ENCODE peak calls at places on chromosomes 16 and 17, in ten cellular contexts. R is AG04450; Z is CD8-positive, alpha-beta T cell; B is cardiac muscle cell; U is GM23248; E is transverse colon; N is left ventricle myocardium inferior; A is SJSA1; S is heart right ventricle; H is fibroblast of lung. G is an unnamed sample. For H3K9me3 and H3K27me3, the result is how much of the 10 kb centered on the place peaks cover.

GRCh38 chr17:3828151-3828851 is 17.7 kb downstream of the NCBP3 start:
- DNase-seq in R (peak), Z (no peak), B (no peak), U (no peak), E (no peak), N (no peak), A (peak), S (no peak), H (peak), G (peak)

GRCh38 chr17:82938486-82939212 is 98.8 kb upstream of the ZNF750 start:
- DNase-seq in R (no peak), Z (no peak), B (no peak), U (no peak), E (no peak), N (peak), A (no peak), S (no peak), H (no peak), G (no peak)

GRCh38 chr17:31510273-31511175 is 119.0 kb downstream of the RAB11FIP4 start:
- DNase-seq in R (no peak), Z (peak), B (no peak), U (peak), E (no peak), N (peak), A (no peak), S (peak), H (no peak), G (peak)

GRCh38 chr17:68382582-68383085 is 74.7 kb downstream of the WIPI1 start:
- DNase-seq in R (no peak), Z (no peak), B (no peak), U (peak), E (no peak), N (no peak), A (peak), S (no peak), H (no peak), G (no peak)

GRCh38 chr17:6575596-6575988 is 19.2 kb upstream of the PITPNM3 start:
- DNase-seq in R (no peak), Z (no peak), B (no peak), U (peak), E (no peak), N (no peak), A (no peak), S (no peak), H (no peak), G (no peak)

GRCh38 chr16:49700928-49701685 is 154.8 kb downstream of the ZNF423 start:
- DNase-seq in R (no peak), Z (no peak), B (peak), U (no peak), E (no peak), N (no peak), A (no peak), S (no peak), H (peak), G (no peak)

GRCh38 chr17:73952136-73952497 is 251.4 kb upstream of the RPL38 start:
- DNase-seq in R (no peak), Z (no peak), B (peak), U (no peak), E (no peak), N (no peak), A (no peak), S (no peak), H (no peak), G (no peak)

GRCh38 chr16:842061-842476 is 41.5 kb upstream of the GNG13 start:
- DNase-seq in R (no peak), Z (no peak), B (no peak), U (peak), E (no peak), N (no peak), A (no peak), S (no peak), H (no peak), G (no peak)

GRCh38 chr16:25501530-25502255 is 190.1 kb upstream of the HS3ST4 start:
- DNase-seq in R (no peak), Z (no peak), B (no peak), U (no peak), E (no peak), N (no peak), A (no peak), S (no peak), H (no peak), G (no peak)

GRCh38 chr16:72847187-72848044 is 200.5 kb downstream of the ZFHX3 start:
- DNase-seq in R (no peak), Z (no peak), B (peak), U (peak), E (no peak), N (no peak), A (peak), S (no peak), H (peak), G (no peak)

GRCh38 chr16:73054131-73054496 is 6.2 kb upstream of the ZFHX3 start:
- DNase-seq in R (no peak), Z (no peak), B (peak), U (no peak), E (no peak), N (no peak), A (peak), S (no peak), H (no peak), G (no peak)

GRCh38 chr16:84608281-84608680 is 9.6 kb downstream of the COTL1 start:
- DNase-seq in R (no peak), Z (no peak), B (no peak), U (no peak), E (no peak), N (no peak), A (no peak), S (no peak), H (no peak), G (no peak)

GRCh38 chr17:43104665-43105064 is 20.5 kb downstream of the BRCA1 start:
- DNase-seq in R (no peak), Z (no peak), B (peak), U (no peak), E (no peak), N (no peak), A (no peak), S (no peak), H (no peak), G (no peak)

GRCh38 chr16:27867122-27868110 is 196.1 kb downstream of the GSG1L start:
- DNase-seq in R (peak), Z (no peak), B (peak), U (peak), E (peak), N (peak), A (peak), S (peak), H (peak), G (peak)

GRCh38 chr16:58614212-58614611 is 15.4 kb downstream of the CNOT1 start:
- DNase-seq in R (no peak), Z (no peak), B (peak), U (peak), E (no peak), N (no peak), A (no peak), S (no peak), H (peak), G (peak)

GRCh38 chr17:59149841-59150511 is 5.0 kb downstream of the SKA2 start:
- DNase-seq in R (no peak), Z (no peak), B (no peak), U (no peak), E (no peak), N (no peak), A (no peak), S (no peak), H (no peak), G (no peak)

DNA sequence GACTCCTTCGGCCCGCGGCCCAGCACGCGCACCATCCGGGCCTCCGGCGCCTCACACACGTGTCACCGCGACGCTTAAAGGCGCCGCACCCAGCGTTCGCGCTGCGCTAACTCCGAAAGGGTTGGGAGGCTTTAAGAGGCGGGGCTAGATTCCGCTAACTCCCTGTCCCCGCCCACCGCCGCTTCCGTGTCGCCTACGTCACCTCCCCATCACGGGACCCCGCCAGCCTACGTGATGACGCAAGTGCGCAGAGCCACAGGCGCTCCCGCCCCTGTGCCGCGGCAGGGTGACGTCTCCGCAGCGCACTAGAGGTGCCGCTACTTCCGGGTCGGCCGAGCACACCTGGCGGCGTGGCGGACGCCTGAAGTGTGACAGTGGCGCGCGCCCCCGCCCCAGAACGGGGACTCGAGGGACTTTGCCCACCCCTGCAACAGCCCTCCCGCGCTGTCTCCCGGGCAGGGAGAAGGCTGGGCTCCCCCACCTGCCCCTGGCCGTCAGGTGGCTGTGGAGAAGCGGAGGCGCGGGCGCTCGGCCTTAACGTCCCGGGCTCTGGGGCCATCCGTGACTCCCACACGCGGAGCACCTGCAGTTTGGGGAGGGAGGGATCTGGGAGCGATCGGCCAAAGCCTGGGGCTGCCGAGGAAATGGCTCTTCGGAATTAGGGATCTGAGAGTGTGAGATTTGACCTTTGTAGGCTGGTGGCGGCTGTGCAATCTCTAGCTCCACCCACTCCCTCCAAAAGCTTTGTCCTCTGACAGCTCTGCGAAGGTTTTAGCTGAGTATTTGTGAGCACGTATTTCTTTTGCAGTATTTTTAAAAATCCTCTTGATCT is at the start of gene USP36:
- DNase-seq in R (peak), Z (peak), B (peak), U (peak), E (peak), N (peak), A (peak), S (peak), H (peak), G (peak)
- H3K4me3 ChIP-seq in R (peak), Z (peak), B (peak), U (peak), E (peak), N (peak), A (peak), S (peak), H (peak), G (peak)

DNA sequence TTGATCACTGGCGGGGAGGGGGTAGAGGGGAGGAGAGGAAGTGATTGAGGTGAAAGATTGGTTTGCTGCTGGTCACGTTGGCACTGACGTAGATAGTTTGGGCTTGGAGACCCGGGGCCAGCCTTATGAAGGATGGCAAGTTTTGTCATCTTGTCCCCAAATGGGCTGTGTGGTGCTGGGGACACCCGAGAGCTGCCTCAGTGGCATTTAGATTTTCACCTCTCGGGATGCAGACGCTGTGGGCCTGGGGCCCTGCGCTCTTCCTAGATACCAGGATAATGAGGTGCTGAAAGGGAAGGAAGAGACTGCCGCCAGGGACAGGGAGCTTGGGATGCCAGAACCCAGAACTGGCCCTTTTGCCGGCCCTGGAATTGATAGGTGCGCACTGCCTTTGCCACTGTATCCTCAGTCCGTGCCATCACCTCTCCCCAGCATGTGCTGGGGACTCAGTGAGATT is 1.4 kb upstream of the SOCS3 start:
- DNase-seq in R (no peak), Z (no peak), B (no peak), U (no peak), E (no peak), N (no peak), A (no peak), S (no peak), H (no peak), G (no peak)
- H3K9me3 ChIP-seq in R (under half), Z (under half), B (under half), U (under half), E (under half), N (under half), A (under half), S (under half), H (under half), G (under half)

GRCh38 chr16:54986404-54986803 is 55.7 kb downstream of the IRX5 start:
- DNase-seq in R (no peak), Z (no peak), B (no peak), U (no peak), E (no peak), N (no peak), A (no peak), S (no peak), H (no peak), G (no peak)

GRCh38 chr16:54993496-54993895 is 62.8 kb downstream of the IRX5 start:
- DNase-seq in R (no peak), Z (no peak), B (no peak), U (no peak), E (no peak), N (no peak), A (no peak), S (no peak), H (no peak), G (no peak)

GRCh38 chr16:54985668-54986067 is 55.0 kb downstream of the IRX5 start:
- DNase-seq in R (no peak), Z (no peak), B (no peak), U (no peak), E (no peak), N (no peak), A (no peak), S (no peak), H (no peak), G (no peak)

GRCh38 chr16:54987081-54987480 is 56.4 kb downstream of the IRX5 start:
- DNase-seq in R (no peak), Z (no peak), B (no peak), U (no peak), E (no peak), N (no peak), A (no peak), S (no peak), H (no peak), G (no peak)

DNA sequence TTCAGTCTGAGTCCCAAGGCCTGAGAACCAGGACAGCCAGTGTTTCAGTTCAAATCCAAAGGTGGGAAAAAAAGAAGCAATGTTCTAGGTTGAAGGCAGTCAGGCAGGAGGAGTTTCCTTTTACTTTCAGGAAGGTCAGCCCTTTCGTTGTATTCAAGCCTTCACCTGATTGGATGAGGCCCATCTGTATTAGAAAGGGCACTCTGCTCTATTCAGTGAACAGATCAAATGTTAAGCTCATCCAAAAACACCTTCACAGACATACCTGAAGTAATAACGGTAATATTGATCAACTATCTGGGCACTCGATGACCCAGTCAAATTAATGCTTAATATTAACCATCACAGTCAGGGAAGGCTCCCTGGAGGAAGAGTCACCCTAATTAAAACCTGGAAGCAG is 60.9 kb downstream of the IRX5 start:
- DNase-seq in R (no peak), Z (no peak), B (no peak), U (no peak), E (no peak), N (no peak), A (no peak), S (no peak), H (no peak), G (no peak)
- H3K27me3 ChIP-seq in R (under half), Z (under half), B (under half), U (under half), E (under half), N (under half), A (under half), S (under half), H (under half), G (under half)

DNA sequence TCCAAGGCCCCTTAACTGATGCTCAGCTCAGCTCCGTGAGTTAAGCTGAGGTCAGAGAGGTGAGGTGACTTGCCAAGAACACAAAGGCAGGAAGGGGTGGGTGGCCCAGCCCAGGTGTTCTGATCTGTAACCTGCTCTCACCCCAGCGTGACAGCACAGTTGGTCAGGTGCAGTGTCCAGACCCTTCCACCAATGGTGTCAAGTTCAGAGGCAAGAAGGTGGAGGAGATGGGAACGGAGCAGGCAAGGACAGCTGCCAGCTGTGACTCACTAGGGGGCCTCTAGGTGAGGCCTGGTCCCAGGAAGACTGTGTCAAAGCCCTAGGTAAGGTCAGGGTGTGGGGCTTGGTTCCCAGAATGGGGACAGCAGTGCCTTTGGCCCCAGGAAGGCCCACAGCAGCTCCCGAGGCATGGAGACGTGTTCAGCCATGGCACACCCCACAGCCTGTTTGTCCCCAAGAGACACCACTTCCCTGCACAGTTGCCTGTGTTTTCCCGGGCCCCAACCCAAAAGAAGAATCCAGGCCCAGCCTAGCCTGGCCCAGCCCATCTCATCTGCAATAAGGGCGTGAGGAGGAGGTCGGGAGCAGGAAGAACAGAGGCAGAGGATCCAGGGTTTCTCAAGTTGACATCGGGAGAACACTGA is 7.2 kb downstream of the WFIKKN2 start:
- DNase-seq in R (no peak), Z (peak), B (no peak), U (no peak), E (no peak), N (no peak), A (no peak), S (no peak), H (no peak), G (no peak)
- H3K4me3 ChIP-seq in R (no peak), Z (no peak), B (no peak), U (no peak), E (no peak), N (no peak), A (no peak), S (no peak), H (no peak), G (no peak)

GRCh38 chr16:3182608-3183444 is 5.2 kb upstream of the OR1F1 start:
- DNase-seq in R (no peak), Z (peak), B (peak), U (peak), E (peak), N (no peak), A (peak), S (no peak), H (peak), G (peak)
- H3K9me3 ChIP-seq in R (under half), Z (under half), B (under half), U (under half), E (under half), N (under half), A (under half), S (under half), H (under half), G (under half)

DNA sequence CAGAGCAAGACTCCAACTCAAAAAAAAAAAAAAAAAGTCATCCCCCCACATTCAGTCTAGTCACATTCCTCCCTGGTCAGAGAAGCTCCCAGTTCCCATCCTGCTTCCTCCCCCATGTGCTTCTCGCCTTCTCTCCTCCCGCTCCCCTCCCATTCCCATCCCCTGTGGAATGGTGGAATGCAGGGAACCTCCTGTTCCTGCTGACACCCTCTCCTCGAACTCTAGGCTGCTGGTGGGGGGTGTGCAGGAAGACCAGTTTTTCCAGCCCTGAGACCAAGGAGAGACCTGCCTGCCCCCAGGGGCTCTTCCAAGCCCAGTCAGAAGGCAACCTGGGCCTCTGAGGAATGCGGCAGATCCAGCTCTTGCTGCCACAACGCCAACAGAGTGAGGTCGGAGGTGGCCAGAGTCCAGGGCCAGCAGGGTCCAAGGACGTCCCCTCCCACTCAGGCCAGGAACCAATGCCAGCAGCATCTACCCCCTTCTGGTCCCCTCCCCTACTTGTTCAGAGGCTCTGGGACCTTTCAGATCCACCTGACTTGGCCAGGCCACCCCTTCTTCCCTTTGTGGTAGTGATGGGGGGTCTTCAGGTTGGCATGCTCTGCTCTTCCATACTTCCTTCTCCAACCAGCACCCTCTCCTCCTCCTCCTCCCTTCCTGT is 39.3 kb upstream of the TAC4 start:
- DNase-seq in R (no peak), Z (no peak), B (peak), U (no peak), E (no peak), N (no peak), A (no peak), S (no peak), H (no peak), G (no peak)
- H3K27me3 ChIP-seq in R (half or more), Z (under half), B (under half), U (under half), E (half or more), N (half or more), A (half or more), S (half or more), H (under half), G (under half)

GRCh38 chr17:44442806-44443205 is 53.4 kb upstream of the ITGA2B start:
- DNase-seq in R (no peak), Z (no peak), B (no peak), U (no peak), E (no peak), N (no peak), A (no peak), S (no peak), H (no peak), G (no peak)

GRCh38 chr17:44436336-44436735 is 46.9 kb upstream of the ITGA2B start:
- DNase-seq in R (no peak), Z (no peak), B (no peak), U (no peak), E (no peak), N (no peak), A (no peak), S (no peak), H (no peak), G (no peak)

GRCh38 chr17:44439168-44439567 is 49.7 kb upstream of the ITGA2B start:
- DNase-seq in R (no peak), Z (no peak), B (no peak), U (no peak), E (no peak), N (no peak), A (no peak), S (no peak), H (no peak), G (no peak)

DNA sequence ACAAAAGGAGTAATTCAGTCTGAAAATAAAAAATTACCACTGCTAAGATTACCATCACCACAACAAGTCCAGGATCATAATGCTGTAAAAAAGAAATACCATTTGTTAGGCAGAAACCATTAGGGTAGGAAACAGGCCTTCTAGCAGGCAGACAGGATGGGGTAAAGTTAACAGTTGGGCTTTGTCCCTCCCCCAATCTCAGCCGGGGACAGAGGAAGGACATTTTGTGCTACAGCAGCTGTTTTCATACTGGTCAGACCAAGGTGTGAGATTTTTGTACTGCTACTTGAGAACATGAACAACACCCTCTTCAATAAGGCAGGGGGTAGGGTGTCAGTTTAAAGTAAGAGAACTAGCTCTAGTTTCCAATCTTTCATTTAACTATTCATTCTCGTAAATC is 49.2 kb upstream of the ITGA2B start:
- DNase-seq in R (no peak), Z (no peak), B (no peak), U (no peak), E (peak), N (no peak), A (no peak), S (no peak), H (no peak), G (no peak)
- H3K4me3 ChIP-seq in R (no peak), Z (no peak), B (no peak), U (no peak), E (no peak), N (no peak), A (no peak), S (no peak), H (no peak), G (no peak)

G was measured in MG63.